ENCODE peak calls at places on chromosomes 2 and 18, in six cellular contexts. A is thyroid gland, M is GM12878, E is transverse colon, H is prostate gland, F is NB4. K is an unnamed sample.

GRCh38 chr2:64698668-64699444 is 45.1 kb upstream of the SERTAD2 start:
- DNase-seq in A (no peak), M (peak), E (no peak), H (no peak), F (no peak), K (peak)

GRCh38 chr2:197278804-197279763 is 31.5 kb downstream of the ANKRD44 start:
- DNase-seq in A (no peak), M (no peak), E (no peak), H (no peak), F (no peak), K (no peak)

GRCh38 chr2:35787302-35788031 is 568.1 kb upstream of the CRIM1 start:
- DNase-seq in A (no peak), M (no peak), E (no peak), H (no peak), F (peak), K (no peak)

GRCh38 chr18:37408676-37409305 is 156.8 kb downstream of the CELF4 start:
- DNase-seq in A (peak), M (no peak), E (no peak), H (no peak), F (no peak), K (no peak)

GRCh38 chr2:175063741-175064140 is 58.6 kb upstream of the CHN1 start:
- DNase-seq in A (no peak), M (no peak), E (no peak), H (no peak), F (no peak), K (no peak)

GRCh38 chr18:68417166-68417776 is 297.6 kb downstream of the TMX3 start:
- DNase-seq in A (no peak), M (no peak), E (no peak), H (no peak), F (no peak), K (no peak)

GRCh38 chr2:216690451-216691209 is 4.7 kb downstream of the IGFBP5 start:
- DNase-seq in A (peak), M (no peak), E (no peak), H (no peak), F (no peak), K (no peak)

GRCh38 chr18:31102020-31102684 is at the start of gene DSC2:
- DNase-seq in A (peak), M (no peak), E (peak), H (peak), F (no peak), K (no peak)

GRCh38 chr2:136183095-136183494 is 65.1 kb upstream of the CXCR4 start:
- DNase-seq in A (no peak), M (no peak), E (no peak), H (no peak), F (no peak), K (no peak)

GRCh38 chr2:212997526-212998020 is 153.8 kb downstream of the IKZF2 start:
- DNase-seq in A (no peak), M (no peak), E (no peak), H (no peak), F (no peak), K (no peak)

GRCh38 chr2:235541838-235542549 is 48.2 kb downstream of the AGAP1 start:
- DNase-seq in A (no peak), M (no peak), E (peak), H (peak), F (no peak), K (no peak)

GRCh38 chr2:35933031-35933430 is 422.5 kb upstream of the CRIM1 start:
- DNase-seq in A (no peak), M (no peak), E (no peak), H (no peak), F (no peak), K (no peak)

GRCh38 chr18:42544901-42545300 is 570.6 kb downstream of the RIT2 start:
- DNase-seq in A (no peak), M (no peak), E (no peak), H (no peak), F (no peak), K (no peak)

GRCh38 chr2:149122521-149122920 is 84.0 kb downstream of the LYPD6B start:
- DNase-seq in A (no peak), M (no peak), E (no peak), H (no peak), F (no peak), K (no peak)

GRCh38 chr18:32769242-32770180 is 3.3 kb downstream of the KLHL14 start:
- DNase-seq in A (peak), M (no peak), E (no peak), H (no peak), F (no peak), K (no peak)

GRCh38 chr2:42659601-42660000 is 91.2 kb downstream of the MTA3 start:
- DNase-seq in A (peak), M (no peak), E (no peak), H (peak), F (no peak), K (no peak)

GRCh38 chr18:35513181-35513932 is 15.6 kb upstream of the INO80C start:
- DNase-seq in A (peak), M (no peak), E (peak), H (no peak), F (no peak), K (peak)

GRCh38 chr2:207635468-207636200 is 10.4 kb upstream of the METTL21A start:
- DNase-seq in A (no peak), M (no peak), E (no peak), H (no peak), F (no peak), K (no peak)

GRCh38 chr2:120596191-120596781 is 139.4 kb upstream of the GLI2 start:
- DNase-seq in A (no peak), M (no peak), E (no peak), H (no peak), F (peak), K (no peak)

GRCh38 chr2:96245609-96246390 is 20.0 kb downstream of the TMEM127 start:
- DNase-seq in A (peak), M (no peak), E (no peak), H (no peak), F (peak), K (no peak)

GRCh38 chr2:8619071-8619470 is 62.8 kb upstream of the ID2 start:
- DNase-seq in A (no peak), M (no peak), E (no peak), H (no peak), F (no peak), K (no peak)

GRCh38 chr2:64192080-64192479 is 47.9 kb upstream of the PELI1 start:
- DNase-seq in A (no peak), M (no peak), E (no peak), H (no peak), F (peak), K (no peak)

GRCh38 chr2:162490795-162491470 is 147.0 kb downstream of the GCA start:
- DNase-seq in A (no peak), M (no peak), E (no peak), H (no peak), F (no peak), K (no peak)

GRCh38 chr18:36375118-36375517 is 77.6 kb downstream of the FHOD3 start:
- DNase-seq in A (no peak), M (no peak), E (no peak), H (no peak), F (no peak), K (no peak)

GRCh38 chr2:56474412-56475158 is 290.8 kb downstream of the CCDC85A start:
- DNase-seq in A (peak), M (no peak), E (no peak), H (no peak), F (no peak), K (no peak)

GRCh38 chr2:241491549-241492173 is 16.7 kb downstream of the STK25 start:
- DNase-seq in A (no peak), M (no peak), E (no peak), H (no peak), F (no peak), K (no peak)

GRCh38 chr2:241490444-241490760 is 18.0 kb downstream of the STK25 start:
- DNase-seq in A (no peak), M (no peak), E (no peak), H (no peak), F (no peak), K (no peak)

GRCh38 chr2:241490825-241491505 is 17.4 kb downstream of the STK25 start:
- DNase-seq in A (peak), M (no peak), E (no peak), H (no peak), F (no peak), K (no peak)

GRCh38 chr2:241489080-241489479 is 19.3 kb downstream of the STK25 start:
- DNase-seq in A (no peak), M (no peak), E (no peak), H (no peak), F (no peak), K (no peak)

DNA sequence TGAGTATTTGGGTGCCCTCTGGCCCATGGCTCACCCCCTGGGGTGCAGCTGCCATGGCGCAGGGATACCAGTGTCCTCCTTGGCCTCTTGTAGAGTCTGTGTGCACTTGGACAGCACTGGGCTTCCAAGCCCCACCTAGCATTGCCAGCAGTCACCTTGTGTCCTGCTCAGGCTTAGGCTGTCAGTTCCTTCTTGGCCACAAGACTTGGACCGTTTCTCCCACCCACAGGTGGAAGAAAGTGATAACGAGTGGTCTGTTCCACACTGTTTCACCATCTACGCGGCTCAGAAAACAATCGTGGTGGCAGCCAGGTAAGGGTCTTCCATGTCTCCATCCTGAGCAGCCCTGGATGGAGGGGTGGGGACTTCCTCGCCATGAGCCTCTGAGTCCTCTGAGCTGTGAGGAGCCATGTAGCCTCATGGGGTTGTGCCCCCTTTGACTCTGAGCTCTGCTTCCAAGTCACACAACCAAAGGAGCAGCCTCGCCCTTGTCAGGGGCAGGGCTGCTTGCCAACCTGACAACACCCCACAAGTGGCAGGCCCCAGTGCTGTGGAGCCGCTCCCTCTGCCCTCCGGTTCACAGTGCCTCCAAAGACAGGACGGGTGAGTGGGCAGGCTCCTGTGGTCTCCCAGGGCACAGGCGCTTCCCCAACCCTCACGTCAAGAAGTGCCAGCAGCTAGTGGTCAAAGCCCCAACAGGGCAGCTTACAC is 18.5 kb downstream of the STK25 start:
- DNase-seq in A (no peak), M (no peak), E (peak), H (no peak), F (no peak), K (no peak)
- TF ChIP-seq POLR2A in A (no peak), M (no peak), E (no peak), H (no peak), F (no peak), K (no peak)

DNA sequence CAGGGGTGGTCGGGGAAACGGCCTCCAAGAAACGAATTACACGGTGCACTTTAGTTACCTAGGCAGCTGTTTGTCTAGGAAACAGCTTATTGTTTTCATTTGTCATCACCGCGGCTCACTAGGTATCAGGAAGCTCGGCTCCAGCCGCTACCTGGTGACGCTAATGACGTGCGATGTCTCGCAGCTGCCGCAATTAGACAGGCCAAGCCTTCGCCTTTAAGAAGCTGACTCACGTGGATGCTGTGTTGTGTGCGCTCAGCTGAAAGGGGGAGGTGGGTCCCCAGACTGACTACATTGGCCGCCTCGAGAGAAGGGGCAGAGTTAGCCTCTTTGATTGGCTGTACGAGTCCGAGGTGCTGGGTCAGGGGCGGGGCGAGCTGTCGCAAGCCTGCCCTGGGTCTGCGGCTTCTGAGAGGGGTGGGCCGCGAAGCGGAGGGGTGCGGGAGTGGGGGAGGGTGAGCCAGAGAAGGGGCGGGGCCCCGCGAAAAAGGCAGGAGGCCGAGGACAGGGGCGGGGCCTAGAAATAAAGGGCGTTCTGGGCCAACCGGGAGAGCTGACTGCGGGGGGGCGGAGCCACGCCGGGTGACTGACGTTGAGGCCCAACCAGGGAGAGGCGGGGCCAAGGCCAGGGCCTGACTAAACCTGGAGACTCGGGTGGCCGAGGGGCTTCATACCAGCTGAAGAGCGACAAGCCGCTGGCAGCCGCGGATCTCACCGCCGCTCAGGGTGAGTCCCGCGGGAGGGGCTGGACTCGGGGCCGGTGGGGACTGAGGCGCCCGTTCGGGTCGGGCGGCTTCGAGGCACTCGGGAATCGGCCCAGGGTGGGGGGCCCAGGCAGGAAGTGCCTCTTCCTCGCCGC is at the start of gene YPEL5:
- DNase-seq in A (peak), M (peak), E (peak), H (peak), F (peak), K (peak)
- TF ChIP-seq POLR2A in A (peak), M (peak), E (peak), H (peak), F (no peak), K (peak)

DNA sequence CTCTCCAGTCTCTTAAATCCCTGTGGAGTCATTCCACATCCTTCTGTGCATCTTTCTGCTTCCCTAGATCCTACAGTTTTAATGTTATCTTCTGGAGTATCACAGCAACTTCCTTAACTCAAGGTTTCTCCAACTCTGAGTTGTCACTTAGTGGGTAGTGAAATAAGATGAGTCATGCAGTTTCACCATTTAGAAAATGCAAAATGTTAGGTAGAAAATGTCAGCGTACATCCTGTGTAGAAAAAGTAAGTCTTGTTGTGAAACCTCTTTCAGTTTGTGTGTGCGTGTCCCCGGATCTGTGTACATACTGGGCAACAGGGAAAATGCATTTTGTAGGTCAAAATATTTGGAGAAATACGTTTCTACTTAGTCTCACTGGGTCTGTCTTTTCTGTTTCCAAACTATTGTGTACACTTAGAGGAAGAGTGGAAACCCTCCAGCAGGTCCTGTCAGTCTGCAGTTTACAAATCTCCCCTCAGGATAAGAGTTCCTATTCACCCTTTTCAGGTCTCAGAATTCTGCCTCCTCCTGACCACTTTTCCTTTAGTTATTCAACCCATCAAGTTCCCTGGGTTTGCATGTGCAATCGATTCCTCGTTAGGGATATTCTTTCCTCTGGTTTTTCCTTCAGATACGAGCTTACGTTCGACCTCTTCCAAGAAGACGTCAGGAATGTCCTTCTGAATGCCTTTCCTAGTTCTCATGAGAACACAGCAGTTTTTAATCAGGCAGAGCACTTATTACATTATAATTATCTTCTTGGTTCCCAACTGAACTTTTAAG is 154.8 kb downstream of the TGIF1 start:
- DNase-seq in A (no peak), M (peak), E (no peak), H (no peak), F (peak), K (no peak)
- TF ChIP-seq POLR2A in A (no peak), M (peak), E (peak), H (no peak), F (no peak), K (peak)

GRCh38 chr2:74532222-74532621 is 2.5 kb downstream of the HTRA2 start:
- DNase-seq in A (no peak), M (no peak), E (no peak), H (no peak), F (peak), K (no peak)

GRCh38 chr2:74534411-74534810 is 4.7 kb downstream of the HTRA2 start:
- DNase-seq in A (no peak), M (no peak), E (no peak), H (no peak), F (no peak), K (no peak)

GRCh38 chr2:74535440-74535965 is 5.8 kb downstream of the HTRA2 start:
- DNase-seq in A (no peak), M (no peak), E (no peak), H (no peak), F (no peak), K (no peak)

GRCh38 chr2:74531666-74532065 is 1.9 kb downstream of the HTRA2 start:
- DNase-seq in A (no peak), M (no peak), E (no peak), H (no peak), F (no peak), K (no peak)

GRCh38 chr2:74533464-74533863 is 3.7 kb downstream of the HTRA2 start:
- DNase-seq in A (no peak), M (no peak), E (no peak), H (no peak), F (no peak), K (no peak)
- TF ChIP-seq POLR2A in A (no peak), M (peak), E (no peak), H (no peak), F (no peak), K (no peak)

GRCh38 chr2:46297546-46298271 is 502 bp downstream of the EPAS1 start:
- DNase-seq in A (peak), M (no peak), E (peak), H (peak), F (peak), K (peak)
- TF ChIP-seq POLR2A in A (peak), M (no peak), E (peak), H (peak), F (no peak), K (no peak)

GRCh38 chr2:218395456-218395825 is 4.2 kb upstream of the CTDSP1 start:
- DNase-seq in A (no peak), M (no peak), E (peak), H (no peak), F (no peak), K (no peak)

GRCh38 chr2:218394298-218395089 is 5.2 kb upstream of the CTDSP1 start:
- DNase-seq in A (no peak), M (no peak), E (no peak), H (no peak), F (peak), K (no peak)

GRCh38 chr2:218396688-218397501 is 2.8 kb upstream of the CTDSP1 start:
- DNase-seq in A (peak), M (no peak), E (peak), H (peak), F (peak), K (peak)

GRCh38 chr2:218395090-218395444 is 4.6 kb upstream of the CTDSP1 start:
- DNase-seq in A (no peak), M (no peak), E (no peak), H (no peak), F (no peak), K (no peak)

DNA sequence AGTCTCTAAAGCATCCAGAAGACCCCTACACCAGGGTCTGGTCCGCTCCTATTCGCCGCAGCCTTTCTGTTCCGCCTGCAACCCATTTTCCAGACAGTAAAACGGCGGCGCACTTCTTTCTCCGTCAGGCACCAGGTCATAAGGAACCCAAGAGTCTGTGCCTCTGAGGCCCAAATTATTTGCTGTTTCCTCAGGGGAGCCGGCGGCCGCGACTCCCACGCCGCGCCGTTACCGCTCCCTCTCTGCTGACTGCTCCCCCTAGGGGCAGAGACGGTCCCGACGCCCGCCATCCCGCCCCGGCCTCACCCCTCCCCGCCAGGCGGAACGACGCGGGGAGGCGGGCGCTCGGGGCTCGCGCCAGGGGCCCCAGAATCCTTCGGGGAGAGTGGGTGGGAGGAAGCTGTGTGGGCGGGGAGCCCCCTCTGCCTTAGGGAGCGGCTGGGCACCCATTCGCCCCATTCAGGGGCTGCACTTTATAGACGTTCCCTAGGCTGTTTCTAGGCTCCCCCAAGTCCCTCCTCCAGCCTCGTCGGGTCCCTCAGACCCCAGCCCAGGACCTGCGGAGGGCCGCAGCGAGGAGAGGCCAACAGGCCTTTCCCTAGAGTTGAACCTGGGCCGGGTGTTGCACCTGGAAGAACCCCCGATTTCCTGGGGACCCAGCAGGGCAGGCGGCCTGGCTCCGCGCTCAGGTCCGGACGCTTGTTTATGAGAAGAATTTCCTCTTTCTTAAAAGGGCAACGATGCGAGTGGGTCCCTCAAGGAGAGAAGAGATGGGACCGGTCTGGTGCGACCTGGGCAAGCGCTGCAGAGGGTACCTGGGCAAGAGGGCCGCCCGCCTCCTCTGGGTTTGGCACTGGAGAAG is 3.6 kb upstream of the CTDSP1 start:
- DNase-seq in A (peak), M (peak), E (peak), H (peak), F (peak), K (peak)
- TF ChIP-seq POLR2A in A (no peak), M (peak), E (peak), H (peak), F (peak), K (no peak)

K was measured in H54.